ENCODE peak calls at places on chromosomes 1 and 21, in six cellular contexts. A, H, T, B, G and D are unnamed samples.

GRCh38 chr1:77370588-77371306 is 88.9 kb downstream of the AK5 start:
- DNase-seq in A (no peak), T (no peak), G (no peak), B (no peak), H (peak), D (no peak)

GRCh38 chr1:113493533-113493932 is 103.2 kb downstream of the MAGI3 start:
- DNase-seq in G (no peak), T (no peak), B (no peak), H (no peak), A (no peak), D (no peak)

GRCh38 chr1:217275617-217276398 is 355.1 kb downstream of the GPATCH2 start:
- DNase-seq in T (no peak), H (peak), B (no peak), A (no peak), G (no peak), D (no peak)

GRCh38 chr1:160374701-160375443 is 8.0 kb downstream of the NHLH1 start:
- DNase-seq in B (no peak), G (no peak), H (no peak), A (no peak), T (no peak), D (no peak)

GRCh38 chr1:110393691-110394564 is 3.1 kb upstream of the SLC16A4 start:
- DNase-seq in A (no peak), G (no peak), T (no peak), B (no peak), H (peak), D (no peak)

GRCh38 chr1:36083635-36084501 is at the start of gene TEKT2:
- DNase-seq in T (no peak), B (peak), H (peak), G (no peak), A (peak), D (no peak)

GRCh38 chr1:224377676-224378006 is 21.0 kb downstream of the CNIH4 start:
- DNase-seq in H (peak), T (no peak), B (no peak), G (no peak), A (no peak), D (no peak)

GRCh38 chr21:41169701-41170100 is 1.7 kb downstream of the BACE2 start:
- DNase-seq in B (no peak), H (no peak), G (no peak), T (no peak), A (no peak), D (no peak)

GRCh38 chr1:14774988-14775387 is 176.5 kb downstream of the KAZN start:
- DNase-seq in B (no peak), A (no peak), T (no peak), G (no peak), H (no peak), D (no peak)

GRCh38 chr1:195105773-195106172 is 1502.5 kb downstream of the KCNT2 start:
- DNase-seq in A (no peak), B (no peak), T (no peak), H (no peak), G (no peak), D (no peak)

GRCh38 chr1:205693421-205693991 is 13.2 kb upstream of the SLC45A3 start:
- DNase-seq in T (no peak), B (no peak), A (no peak), H (no peak), G (no peak), D (no peak)

GRCh38 chr1:61116421-61116820 is 34.1 kb downstream of the NFIA start:
- DNase-seq in G (no peak), T (no peak), A (no peak), B (no peak), H (no peak), D (no peak)

GRCh38 chr1:110056776-110057175 is 13.7 kb downstream of the ALX3 start:
- DNase-seq in A (no peak), T (no peak), H (peak), B (no peak), G (no peak), D (no peak)

GRCh38 chr1:20123696-20124450 is 4.5 kb upstream of the PLA2G2D start:
- DNase-seq in G (no peak), A (no peak), B (no peak), T (no peak), H (peak), D (no peak)

GRCh38 chr1:114455102-114455785 is 55.8 kb downstream of the TRIM33 start:
- DNase-seq in B (no peak), A (no peak), T (no peak), G (no peak), H (no peak), D (no peak)

GRCh38 chr1:238466459-238466858 is 575.7 kb upstream of the ZP4 start:
- DNase-seq in B (no peak), A (no peak), G (no peak), T (no peak), H (no peak), D (no peak)

DNA sequence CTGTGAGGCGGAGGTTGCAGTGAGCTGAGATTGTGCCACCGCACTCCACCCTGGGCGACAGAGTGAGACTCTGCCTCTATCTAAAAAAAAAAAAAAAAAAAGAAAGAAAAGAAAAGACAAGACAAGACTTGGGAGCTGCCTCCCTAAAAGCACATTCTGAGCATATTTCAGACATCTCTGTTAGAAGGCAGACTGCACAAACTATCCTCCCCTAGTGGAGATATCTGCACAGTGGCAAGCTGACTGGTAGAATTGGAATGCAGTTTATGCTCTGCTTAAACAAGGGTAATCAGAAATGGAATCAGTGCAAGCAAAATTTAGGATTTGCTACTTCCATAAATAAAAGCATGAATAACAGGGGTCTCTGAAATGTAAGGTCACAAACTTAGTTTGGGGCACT is 31.8 kb downstream of the GNG4 start:
- DNase-seq in G (no peak), T (no peak), A (no peak), H (peak), B (no peak), D (no peak)
- TF ChIP-seq CTCF in G (no peak), T (no peak), A (no peak), H (peak), B (no peak), D (peak)

DNA sequence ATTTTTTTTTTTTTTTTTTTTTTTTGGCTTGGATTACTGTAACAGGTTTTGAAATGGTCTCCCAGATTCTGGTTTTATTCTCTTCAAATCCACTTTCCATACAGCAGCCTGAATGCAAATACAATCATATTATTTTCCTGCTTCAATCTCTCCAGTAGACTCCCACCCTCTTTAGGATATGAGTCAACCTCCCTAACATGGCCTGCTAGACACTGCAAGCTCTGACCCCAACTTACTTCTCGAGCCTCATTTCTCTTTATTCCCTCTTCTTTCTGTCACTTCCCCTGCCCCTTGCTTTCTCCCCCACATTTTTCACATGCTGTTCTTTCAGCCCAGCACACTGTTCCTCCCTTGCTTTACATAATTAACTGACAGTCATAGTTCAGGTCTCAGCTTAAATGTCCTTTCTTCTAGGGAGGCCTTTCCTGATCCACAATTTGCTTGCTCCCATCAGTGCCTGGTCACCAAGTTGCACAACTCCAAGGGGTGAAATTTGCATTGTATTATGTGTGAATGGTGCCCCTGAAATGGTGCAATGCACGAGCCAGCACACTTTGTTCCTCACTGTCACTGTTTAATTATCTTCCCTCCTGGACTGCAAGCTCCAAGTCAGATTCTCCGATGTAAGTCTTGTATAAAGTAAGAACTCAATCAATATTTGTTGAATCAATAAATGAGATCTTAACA is 22.1 kb upstream of the IL19 start:
- DNase-seq in G (no peak), T (no peak), B (no peak), H (peak), A (no peak), D (no peak)
- TF ChIP-seq CTCF in G (no peak), T (no peak), B (no peak), H (no peak), A (no peak), D (no peak)

GRCh38 chr21:43362928-43363314 is 64.0 kb downstream of the SIK1 start:
- DNase-seq in B (no peak), H (no peak), T (peak), G (no peak), A (no peak), D (no peak)

GRCh38 chr21:43362306-43362927 is 64.5 kb downstream of the SIK1 start:
- DNase-seq in T (no peak), G (peak), H (peak), B (no peak), A (no peak), D (no peak)

GRCh38 chr21:43361493-43362296 is 65.2 kb downstream of the SIK1 start:
- DNase-seq in B (no peak), T (no peak), H (no peak), G (peak), A (no peak), D (no peak)

GRCh38 chr21:43360441-43361126 is 66.3 kb downstream of the SIK1 start:
- DNase-seq in A (no peak), H (no peak), T (no peak), G (no peak), B (no peak), D (no peak)

GRCh38 chr21:43361127-43361492 is 65.8 kb downstream of the SIK1 start:
- DNase-seq in G (peak), T (no peak), B (no peak), H (no peak), A (no peak), D (no peak)
- TF ChIP-seq CTCF in G (no peak), T (no peak), B (no peak), H (no peak), A (no peak), D (no peak)

GRCh38 chr1:43358121-43358745 is 548 bp upstream of the CDC20 start:
- DNase-seq in G (no peak), T (peak), A (no peak), H (peak), B (no peak), D (peak)
- TF ChIP-seq CTCF in G (peak), T (peak), A (peak), H (peak), B (peak), D (peak)